ENCODE peak calls at places on chromosomes 4 and X, in eight cellular contexts. C, A, Z, V, Y, B, H and E are unnamed samples.

GRCh38 chr4:2794707-2795557 is 2.0 kb downstream of the SH3BP2 start:
- DNase-seq in V (peak), H (peak), C (peak), A (peak), B (peak), Y (no peak), Z (peak), E (no peak)

GRCh38 chr4:127239902-127240575 is 392.7 kb upstream of the INTU start:
- DNase-seq in A (no peak), Z (no peak), Y (no peak), V (no peak), C (no peak), B (no peak), H (no peak), E (peak)

GRCh38 chrX:132774312-132774711 is 184.1 kb downstream of the HS6ST2 start:
- DNase-seq in A (no peak), Y (peak), H (no peak), B (no peak), C (no peak), V (no peak), Z (no peak), E (no peak)

GRCh38 chr4:81562093-81562492 is 90.4 kb upstream of the RASGEF1B start:
- DNase-seq in B (no peak), A (no peak), C (no peak), H (no peak), Z (no peak), V (no peak), Y (no peak), E (no peak)

GRCh38 chr4:2793920-2794706 is 1.2 kb downstream of the SH3BP2 start:
- DNase-seq in Y (no peak), H (peak), B (peak), Z (no peak), A (peak), V (no peak), C (peak), E (no peak)

GRCh38 chrX:150365953-150366911 is 3.1 kb downstream of the MAMLD1 start:
- DNase-seq in H (peak), Z (peak), A (peak), V (peak), C (peak), Y (peak), B (peak), E (no peak)

GRCh38 chrX:47776301-47776700 is 60.4 kb upstream of the ZNF81 start:
- DNase-seq in H (no peak), V (no peak), A (no peak), B (no peak), Z (no peak), Y (no peak), C (no peak), E (no peak)

GRCh38 chr4:149238097-149238496 is 577.5 kb downstream of the IQCM start:
- DNase-seq in A (no peak), H (no peak), B (no peak), Z (no peak), Y (no peak), C (no peak), V (no peak), E (no peak)

GRCh38 chr4:13166214-13166613 is 317.9 kb downstream of the RAB28 start:
- DNase-seq in B (no peak), Y (no peak), C (no peak), V (no peak), H (no peak), A (no peak), Z (no peak), E (no peak)

DNA sequence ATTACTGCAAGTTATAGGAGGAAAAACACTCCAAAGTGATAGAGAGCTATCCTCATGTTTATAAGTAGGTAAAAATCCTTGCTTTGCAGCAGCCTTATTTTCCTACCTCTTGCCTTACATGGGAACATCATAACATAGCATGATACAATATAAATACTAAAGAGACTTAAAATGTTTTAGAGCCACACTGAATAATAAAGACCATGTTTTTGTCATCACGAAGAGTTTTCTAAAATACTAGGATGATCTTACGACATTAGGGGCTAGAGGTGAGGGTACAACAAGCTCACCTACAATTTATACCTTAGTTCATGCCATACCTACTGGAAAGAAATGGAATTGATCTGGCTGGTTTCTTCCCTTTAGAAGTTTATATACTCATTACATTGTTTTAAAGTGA is 184.8 kb downstream of the FBXW7 start:
- DNase-seq in C (no peak), Y (no peak), B (no peak), H (no peak), V (no peak), A (no peak), Z (no peak), E (no peak)
- H3K27ac ChIP-seq in C (no peak), Y (peak), B (no peak), H (no peak), V (no peak), A (no peak), Z (no peak), E (no peak)

DNA sequence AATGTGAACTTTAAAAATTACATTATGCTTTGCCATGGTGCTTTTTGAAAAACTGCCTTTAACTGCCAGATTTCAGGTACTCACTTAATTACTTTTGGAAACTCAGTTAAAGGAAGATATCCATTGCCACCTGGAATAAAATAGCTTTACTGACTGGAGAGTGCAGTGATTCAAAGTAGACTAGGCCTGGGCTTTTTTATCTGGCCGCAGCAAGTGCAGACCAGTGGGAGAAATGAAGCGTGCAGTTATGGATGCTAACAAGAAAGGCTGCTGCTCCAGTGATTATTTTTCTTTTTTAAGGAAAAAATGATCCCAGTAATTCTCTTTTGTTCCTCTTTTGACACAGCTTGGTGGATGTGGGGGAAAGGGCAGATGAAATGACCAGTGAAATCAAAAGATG is 1.3 kb downstream of the SCARB2 start:
- DNase-seq in V (no peak), A (no peak), C (no peak), B (no peak), Y (no peak), Z (no peak), H (no peak), E (no peak)
- H3K27ac ChIP-seq in V (peak), A (peak), C (peak), B (no peak), Y (peak), Z (peak), H (peak), E (no peak)

GRCh38 chr4:185830263-185830994 is 18.4 kb upstream of the SORBS2 start:
- DNase-seq in A (no peak), C (no peak), B (no peak), V (no peak), H (no peak), Z (no peak), Y (no peak), E (no peak)
- H3K27ac ChIP-seq in A (no peak), C (no peak), B (no peak), V (no peak), H (no peak), Z (no peak), Y (no peak), E (no peak)

GRCh38 chr4:168717852-168718251 is 221.0 kb downstream of the PALLD start:
- DNase-seq in A (no peak), C (peak), H (no peak), B (no peak), Y (peak), V (peak), Z (no peak), E (no peak)

GRCh38 chr4:168713193-168713592 is 216.3 kb downstream of the PALLD start:
- DNase-seq in A (no peak), B (no peak), Y (no peak), H (no peak), Z (no peak), V (no peak), C (no peak), E (no peak)

GRCh38 chr4:168716411-168717129 is 219.7 kb downstream of the PALLD start:
- DNase-seq in Z (peak), A (no peak), H (no peak), B (no peak), Y (no peak), V (no peak), C (no peak), E (no peak)

GRCh38 chr4:168712316-168712855 is 215.5 kb downstream of the PALLD start:
- DNase-seq in B (no peak), H (no peak), C (no peak), Y (no peak), V (no peak), Z (no peak), A (no peak), E (no peak)

DNA sequence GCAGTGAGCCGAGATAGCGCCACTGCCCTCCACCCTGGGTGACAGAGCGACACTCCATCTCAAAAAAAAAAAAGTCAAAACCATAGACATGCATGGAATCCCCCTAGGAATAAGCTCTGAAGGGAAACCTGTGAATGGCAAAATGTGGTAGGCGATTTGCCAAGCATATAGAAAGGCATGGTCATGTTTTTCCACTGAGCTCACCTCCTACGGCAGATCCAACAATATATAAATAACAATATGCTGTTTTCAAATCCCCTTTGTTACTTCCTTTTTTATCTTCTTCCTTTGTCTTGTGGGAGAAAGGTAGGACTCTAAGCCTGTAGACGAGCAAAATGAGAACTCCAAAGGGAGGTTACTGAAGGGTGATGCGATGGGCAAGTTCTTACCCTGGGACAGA is 219.0 kb downstream of the PALLD start:
- DNase-seq in V (no peak), C (no peak), B (no peak), H (no peak), A (no peak), Y (no peak), Z (no peak), E (no peak)
- H3K27ac ChIP-seq in V (no peak), C (no peak), B (peak), H (peak), A (peak), Y (no peak), Z (no peak), E (no peak)

DNA sequence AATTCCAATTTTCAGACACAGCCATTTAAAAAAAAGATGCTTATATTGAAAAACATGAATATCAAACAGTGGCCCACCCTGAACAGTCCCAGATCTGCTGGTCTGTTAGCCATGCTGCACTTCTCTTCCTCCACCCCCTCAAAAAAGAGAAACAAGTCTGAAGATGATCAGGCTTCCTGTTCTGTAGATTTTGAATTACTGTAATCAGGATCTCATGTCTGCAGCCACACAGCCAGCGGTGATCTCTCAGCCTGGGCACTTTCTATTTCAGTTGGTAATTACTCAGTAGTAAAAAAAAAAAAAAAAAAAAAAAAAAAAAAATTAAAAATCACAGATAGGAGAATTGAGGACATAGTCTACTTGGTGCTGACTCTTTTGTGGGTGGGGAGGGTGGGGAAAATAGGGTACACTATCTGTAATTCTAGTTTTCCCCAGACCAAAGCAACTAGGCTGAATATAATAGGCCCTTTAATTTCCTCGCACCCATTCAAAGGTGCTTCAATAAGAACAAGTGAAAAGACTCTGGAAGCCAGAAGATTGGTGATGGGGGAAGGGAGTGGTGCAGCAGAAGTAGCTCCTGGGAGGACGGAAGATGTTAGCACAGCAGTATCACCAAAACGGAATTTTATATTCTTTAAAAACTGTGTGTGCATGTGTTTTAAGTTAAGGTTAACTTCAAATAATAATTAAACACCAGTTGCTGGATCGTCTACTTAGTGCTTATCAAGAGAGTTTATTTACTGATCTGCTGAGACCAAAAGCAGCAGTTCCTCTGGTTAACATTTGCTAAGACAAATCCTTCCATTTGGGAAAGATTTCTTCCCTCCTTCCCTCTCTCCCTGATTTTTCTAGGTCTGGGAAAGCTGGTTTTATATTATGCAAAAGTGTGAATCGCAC is 47.1 kb downstream of the SPRY1 start:
- DNase-seq in H (no peak), B (no peak), Z (peak), A (no peak), C (peak), Y (no peak), V (peak), E (no peak)
- H3K27ac ChIP-seq in H (no peak), B (no peak), Z (peak), A (no peak), C (peak), Y (no peak), V (peak), E (peak)

GRCh38 chr4:140095694-140096482 is 58.1 kb downstream of the MAML3 start:
- DNase-seq in A (peak), Y (peak), B (peak), V (peak), C (peak), Z (no peak), H (no peak), E (no peak)

GRCh38 chr4:140092094-140092820 is 61.7 kb downstream of the MAML3 start:
- DNase-seq in V (no peak), B (no peak), A (no peak), Y (peak), H (no peak), C (peak), Z (peak), E (no peak)

GRCh38 chr4:140096921-140097320 is 57.1 kb downstream of the MAML3 start:
- DNase-seq in V (peak), B (no peak), Y (no peak), H (no peak), C (no peak), A (no peak), Z (no peak), E (no peak)

GRCh38 chr4:140096483-140096861 is 57.5 kb downstream of the MAML3 start:
- DNase-seq in H (no peak), Y (no peak), A (no peak), Z (no peak), B (no peak), C (no peak), V (no peak), E (no peak)

DNA sequence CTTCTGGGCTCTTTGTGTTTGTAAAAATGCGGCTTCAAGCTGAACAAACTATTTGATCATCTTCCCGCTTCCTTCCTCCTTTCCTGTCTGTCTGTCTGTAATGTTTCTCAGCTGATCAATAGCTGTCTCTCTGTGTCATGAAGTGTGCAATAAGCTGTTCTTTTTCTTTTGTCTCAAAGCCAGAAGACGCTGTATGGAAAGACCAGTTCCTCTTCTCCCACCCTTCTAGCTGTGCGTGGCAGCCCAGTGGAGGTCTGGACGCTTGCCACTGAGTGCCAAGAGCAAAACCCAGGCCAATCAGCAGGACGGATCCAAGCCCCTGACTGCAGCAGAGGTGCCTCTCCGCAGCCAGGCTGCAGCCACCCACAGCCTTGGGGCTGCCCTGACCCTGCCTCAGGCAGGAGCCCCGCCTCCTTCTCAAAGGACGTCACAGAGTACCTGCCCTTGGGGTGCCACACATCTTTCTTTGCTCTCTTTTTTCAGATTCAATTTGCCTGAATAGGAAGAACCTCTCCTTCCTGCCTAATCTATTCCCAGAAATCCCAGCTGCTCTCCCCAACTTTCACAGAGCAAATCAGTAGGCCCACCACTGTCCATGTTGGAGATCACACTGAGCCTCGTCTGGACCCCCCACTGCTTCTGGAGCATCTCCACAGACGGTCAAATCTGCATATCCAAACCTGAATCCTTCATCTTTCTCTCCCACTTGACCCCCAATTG is 59.1 kb downstream of the MAML3 start:
- DNase-seq in Y (peak), V (peak), Z (peak), B (peak), H (no peak), A (peak), C (peak), E (no peak)
- H3K27ac ChIP-seq in Y (peak), V (peak), Z (peak), B (peak), H (peak), A (peak), C (peak), E (no peak)

GRCh38 chr4:169266081-169266480 is 4.7 kb downstream of the SH3RF1 start:
- DNase-seq in Y (no peak), H (no peak), B (no peak), Z (no peak), A (no peak), C (no peak), V (no peak), E (no peak)

GRCh38 chr4:169267070-169267469 is 3.7 kb downstream of the SH3RF1 start:
- DNase-seq in Y (no peak), H (no peak), V (no peak), B (no peak), Z (no peak), C (no peak), A (no peak), E (no peak)

GRCh38 chr4:169268951-169269781 is 1.6 kb downstream of the SH3RF1 start:
- DNase-seq in A (peak), V (peak), B (no peak), H (no peak), C (no peak), Z (no peak), Y (peak), E (no peak)

GRCh38 chr4:169263791-169264392 is 6.9 kb downstream of the SH3RF1 start:
- DNase-seq in A (no peak), Y (no peak), V (no peak), H (no peak), B (no peak), Z (no peak), C (no peak), E (no peak)

GRCh38 chr4:169266661-169267060 is 4.1 kb downstream of the SH3RF1 start:
- DNase-seq in C (no peak), Y (no peak), Z (no peak), V (no peak), H (no peak), B (no peak), A (no peak), E (no peak)
- H3K27ac ChIP-seq in C (no peak), Y (no peak), Z (no peak), V (no peak), H (no peak), B (no peak), A (no peak), E (no peak)

DNA sequence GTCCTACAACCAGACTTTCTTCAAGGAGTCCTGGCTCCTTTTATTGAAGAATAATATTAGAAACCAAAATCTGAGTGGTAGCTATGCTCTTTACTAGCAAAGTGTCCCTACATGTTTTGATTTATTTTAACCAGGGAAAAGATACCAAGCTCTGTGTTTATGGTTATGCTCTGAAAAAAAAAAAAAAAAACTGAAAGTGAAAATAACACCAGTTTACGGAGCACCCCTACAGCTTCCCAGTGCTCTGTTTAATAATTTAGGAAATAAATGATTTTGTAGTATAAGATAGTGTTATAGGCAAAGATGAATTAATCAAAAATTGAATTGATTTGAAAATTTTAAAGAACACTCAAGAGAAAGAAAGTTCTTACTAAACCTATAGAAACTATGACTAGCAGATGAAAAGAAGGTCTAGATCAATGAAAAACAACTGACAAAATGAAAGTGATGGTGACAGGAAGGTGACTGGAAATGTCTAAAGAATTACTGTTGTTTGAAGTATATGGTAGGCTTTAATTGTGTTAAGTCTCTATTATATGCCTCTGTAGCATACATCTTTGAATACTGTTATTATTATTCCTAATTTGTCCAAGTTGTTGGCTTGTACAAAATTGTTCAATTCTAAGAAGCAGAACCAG is 1698.4 kb upstream of the PCDH10 start:
- DNase-seq in Y (no peak), C (no peak), H (no peak), Z (no peak), V (no peak), A (no peak), B (no peak), E (no peak)
- H3K27ac ChIP-seq in Y (no peak), C (no peak), H (no peak), Z (no peak), V (no peak), A (no peak), B (no peak), E (no peak)